ENCODE peak calls at places on chromosomes 7 and 10, in ten cellular contexts. One of them, this sample, is unnamed.

GRCh38 chr7:130952477-130952876 is 218.5 kb upstream of the KLF14 start:
- DNase-seq in neuronal stem cell: no peak
- DNase-seq in PC-3: no peak
- DNase-seq in hepatocyte: no peak
- DNase-seq in A549: no peak
- DNase-seq in mesendoderm: no peak
- DNase-seq in K562: no peak
- DNase-seq in astrocyte: no peak
- DNase-seq in fibroblast of lung: no peak
- DNase-seq in IMR-90: no peak
- DNase-seq in this sample: no peak

GRCh38 chr10:84654671-84655070 is 326.3 kb downstream of the CCSER2 start:
- DNase-seq in neuronal stem cell: no peak
- DNase-seq in PC-3: peak
- DNase-seq in hepatocyte: peak
- DNase-seq in A549: no peak
- DNase-seq in mesendoderm: no peak
- DNase-seq in K562: no peak
- DNase-seq in astrocyte: no peak
- DNase-seq in fibroblast of lung: no peak
- DNase-seq in IMR-90: no peak
- DNase-seq in this sample: no peak

GRCh38 chr10:117788911-117789310 is 246.4 kb downstream of the EMX2 start:
- DNase-seq in neuronal stem cell: no peak
- DNase-seq in PC-3: no peak
- DNase-seq in hepatocyte: no peak
- DNase-seq in A549: no peak
- DNase-seq in mesendoderm: no peak
- DNase-seq in K562: no peak
- DNase-seq in astrocyte: no peak
- DNase-seq in fibroblast of lung: no peak
- DNase-seq in IMR-90: no peak
- DNase-seq in this sample: no peak

GRCh38 chr10:102231357-102232318 is 5.5 kb downstream of the ELOVL3 start:
- DNase-seq in neuronal stem cell: no peak
- DNase-seq in PC-3: peak
- DNase-seq in hepatocyte: peak
- DNase-seq in A549: peak
- DNase-seq in mesendoderm: peak
- DNase-seq in K562: peak
- DNase-seq in astrocyte: no peak
- DNase-seq in fibroblast of lung: no peak
- DNase-seq in IMR-90: no peak
- DNase-seq in this sample: peak

GRCh38 chr7:66265566-66265965 is 60.4 kb downstream of the TPST1 start:
- DNase-seq in neuronal stem cell: no peak
- DNase-seq in PC-3: peak
- DNase-seq in hepatocyte: peak
- DNase-seq in A549: no peak
- DNase-seq in mesendoderm: peak
- DNase-seq in K562: peak
- DNase-seq in astrocyte: no peak
- DNase-seq in fibroblast of lung: peak
- DNase-seq in IMR-90: peak
- DNase-seq in this sample: peak

GRCh38 chr7:130432886-130433285 is 7.9 kb downstream of the CEP41 start:
- DNase-seq in neuronal stem cell: no peak
- DNase-seq in PC-3: peak
- DNase-seq in hepatocyte: no peak
- DNase-seq in A549: no peak
- DNase-seq in mesendoderm: no peak
- DNase-seq in K562: no peak
- DNase-seq in astrocyte: peak
- DNase-seq in fibroblast of lung: peak
- DNase-seq in IMR-90: peak
- DNase-seq in this sample: no peak

GRCh38 chr10:49488056-49488455 is 50.9 kb downstream of the ERCC6 start:
- DNase-seq in neuronal stem cell: no peak
- DNase-seq in PC-3: no peak
- DNase-seq in hepatocyte: peak
- DNase-seq in A549: no peak
- DNase-seq in mesendoderm: no peak
- DNase-seq in K562: peak
- DNase-seq in astrocyte: no peak
- DNase-seq in fibroblast of lung: no peak
- DNase-seq in IMR-90: no peak
- DNase-seq in this sample: no peak

GRCh38 chr7:154858836-154859537 is 143.9 kb downstream of the PAXIP1 start:
- DNase-seq in neuronal stem cell: no peak
- DNase-seq in PC-3: no peak
- DNase-seq in hepatocyte: no peak
- DNase-seq in A549: no peak
- DNase-seq in mesendoderm: no peak
- DNase-seq in K562: no peak
- DNase-seq in astrocyte: no peak
- DNase-seq in fibroblast of lung: no peak
- DNase-seq in IMR-90: no peak
- DNase-seq in this sample: no peak

DNA sequence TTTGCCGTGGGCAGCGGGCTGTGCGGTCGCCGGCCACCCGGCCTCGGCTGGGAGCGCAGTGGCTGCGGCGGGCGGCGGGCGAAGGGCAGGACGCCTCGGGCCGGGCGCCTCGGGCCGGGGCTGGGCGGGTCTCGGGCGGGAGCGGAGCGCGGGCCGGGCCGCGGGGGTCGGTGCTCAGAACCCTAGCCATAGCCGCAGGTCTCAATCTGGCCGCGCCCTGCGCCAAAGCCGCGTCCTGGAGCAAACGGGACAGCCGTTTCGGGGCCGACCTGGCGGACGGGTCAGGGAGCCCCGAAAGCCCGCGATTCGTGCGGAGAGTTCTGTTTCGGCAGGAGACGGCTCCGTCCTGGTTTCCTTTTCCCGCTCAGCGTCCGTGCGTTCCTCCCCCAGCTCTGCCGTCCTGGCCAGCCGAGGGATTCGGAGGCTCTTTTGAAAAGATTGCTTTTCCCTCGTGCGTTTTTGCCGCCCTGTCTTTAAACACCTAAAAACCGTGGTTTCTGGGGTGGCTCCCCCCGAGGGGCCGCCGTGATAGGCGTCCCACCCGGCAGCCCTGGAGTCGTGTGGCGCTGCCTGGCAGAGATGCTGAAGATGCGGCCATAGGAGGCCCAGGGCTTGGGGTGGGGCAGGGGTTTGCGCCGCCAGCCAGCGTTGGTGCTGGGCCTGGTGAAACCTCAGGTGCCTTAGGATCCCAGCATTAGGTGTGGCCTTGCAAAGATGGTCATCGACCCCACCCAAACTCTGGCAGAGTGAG is 727 bp downstream of the RET start:
- DNase-seq in neuronal stem cell: no peak
- DNase-seq in PC-3: no peak
- DNase-seq in hepatocyte: no peak
- DNase-seq in A549: no peak
- DNase-seq in mesendoderm: peak
- DNase-seq in K562: no peak
- DNase-seq in astrocyte: no peak
- DNase-seq in fibroblast of lung: no peak
- DNase-seq in IMR-90: no peak
- DNase-seq in this sample: peak
- H3K4me3 ChIP-seq in neuronal stem cell: no peak
- H3K4me3 ChIP-seq in PC-3: peak
- H3K4me3 ChIP-seq in hepatocyte: no peak
- H3K4me3 ChIP-seq in A549: peak
- H3K4me3 ChIP-seq in mesendoderm: peak
- H3K4me3 ChIP-seq in K562: no peak
- H3K4me3 ChIP-seq in astrocyte: peak
- H3K4me3 ChIP-seq in fibroblast of lung: no peak
- H3K4me3 ChIP-seq in IMR-90: no peak
- H3K4me3 ChIP-seq in this sample: peak

DNA sequence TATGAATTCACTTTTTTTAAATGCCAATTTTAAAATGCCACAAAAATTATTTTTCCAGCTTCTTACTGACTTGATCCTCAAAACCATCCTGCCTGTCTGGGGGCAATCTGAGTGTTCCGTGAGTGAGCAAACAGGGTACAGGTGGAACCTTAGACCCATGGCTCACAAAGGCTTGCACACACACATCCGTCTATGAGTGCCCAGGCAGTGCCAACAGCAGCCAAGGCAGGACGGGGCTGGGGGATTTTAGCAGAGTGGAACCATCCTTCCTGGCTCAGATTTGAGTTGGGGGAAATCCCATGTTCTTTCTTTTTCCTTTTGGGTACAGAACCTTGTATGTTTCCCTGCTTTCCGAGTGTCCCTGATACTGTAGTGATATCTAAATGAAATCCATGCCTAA is 377.7 kb upstream of the MGMT start:
- DNase-seq in neuronal stem cell: no peak
- DNase-seq in PC-3: no peak
- DNase-seq in hepatocyte: no peak
- DNase-seq in A549: no peak
- DNase-seq in mesendoderm: no peak
- DNase-seq in K562: no peak
- DNase-seq in astrocyte: no peak
- DNase-seq in fibroblast of lung: no peak
- DNase-seq in IMR-90: no peak
- DNase-seq in this sample: no peak
- H3K27ac ChIP-seq in neuronal stem cell: no peak
- H3K27ac ChIP-seq in PC-3: no peak
- H3K27ac ChIP-seq in hepatocyte: no peak
- H3K27ac ChIP-seq in A549: no peak
- H3K27ac ChIP-seq in mesendoderm: no peak
- H3K27ac ChIP-seq in K562: no peak
- H3K27ac ChIP-seq in astrocyte: no peak
- H3K27ac ChIP-seq in fibroblast of lung: no peak
- H3K27ac ChIP-seq in IMR-90: no peak
- H3K27ac ChIP-seq in this sample: no peak

DNA sequence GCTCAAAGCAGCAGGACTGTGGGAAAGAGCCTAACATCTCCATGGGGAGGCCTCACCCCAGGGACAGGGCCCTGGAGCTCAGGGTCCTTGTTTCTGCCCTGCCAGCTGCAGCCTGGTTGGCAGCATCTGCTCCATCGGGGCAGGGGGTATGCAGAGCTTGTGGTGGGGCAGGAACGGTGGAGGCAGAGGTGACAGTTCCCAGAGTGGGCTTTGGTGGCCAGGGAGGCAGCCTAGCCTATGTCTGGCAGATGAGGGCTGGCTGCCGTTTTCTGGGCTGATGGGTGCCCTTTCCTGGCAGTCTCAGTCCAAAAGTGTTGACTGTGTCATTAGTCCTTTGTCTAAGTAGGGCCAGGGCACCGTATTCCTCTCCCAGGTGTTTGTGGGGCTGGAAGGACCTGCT is 12.2 kb upstream of the AHCYL2 start:
- DNase-seq in neuronal stem cell: no peak
- DNase-seq in PC-3: no peak
- DNase-seq in hepatocyte: no peak
- DNase-seq in A549: no peak
- DNase-seq in mesendoderm: no peak
- DNase-seq in K562: no peak
- DNase-seq in astrocyte: no peak
- DNase-seq in fibroblast of lung: no peak
- DNase-seq in IMR-90: no peak
- DNase-seq in this sample: no peak
- H3K4me2 ChIP-seq in neuronal stem cell: no peak
- H3K4me2 ChIP-seq in PC-3: no peak
- H3K4me2 ChIP-seq in hepatocyte: no peak
- H3K4me2 ChIP-seq in A549: no peak
- H3K4me2 ChIP-seq in mesendoderm: no peak
- H3K4me2 ChIP-seq in K562: no peak
- H3K4me2 ChIP-seq in astrocyte: no peak
- H3K4me2 ChIP-seq in fibroblast of lung: no peak
- H3K4me2 ChIP-seq in IMR-90: no peak
- H3K4me2 ChIP-seq in this sample: no peak

GRCh38 chr10:77875730-77876129 is 50.8 kb downstream of the DLG5 start:
- DNase-seq in neuronal stem cell: no peak
- DNase-seq in PC-3: no peak
- DNase-seq in hepatocyte: no peak
- DNase-seq in A549: no peak
- DNase-seq in mesendoderm: no peak
- DNase-seq in K562: no peak
- DNase-seq in astrocyte: no peak
- DNase-seq in fibroblast of lung: no peak
- DNase-seq in IMR-90: no peak
- DNase-seq in this sample: no peak

GRCh38 chr10:77872151-77872946 is 54.2 kb downstream of the DLG5 start:
- DNase-seq in neuronal stem cell: no peak
- DNase-seq in PC-3: no peak
- DNase-seq in hepatocyte: peak
- DNase-seq in A549: no peak
- DNase-seq in mesendoderm: no peak
- DNase-seq in K562: no peak
- DNase-seq in astrocyte: peak
- DNase-seq in fibroblast of lung: peak
- DNase-seq in IMR-90: peak
- DNase-seq in this sample: no peak

GRCh38 chr10:77872947-77873557 is 53.5 kb downstream of the DLG5 start:
- DNase-seq in neuronal stem cell: no peak
- DNase-seq in PC-3: peak
- DNase-seq in hepatocyte: no peak
- DNase-seq in A549: no peak
- DNase-seq in mesendoderm: no peak
- DNase-seq in K562: no peak
- DNase-seq in astrocyte: no peak
- DNase-seq in fibroblast of lung: no peak
- DNase-seq in IMR-90: no peak
- DNase-seq in this sample: no peak

GRCh38 chr10:77874872-77875271 is 51.7 kb downstream of the DLG5 start:
- DNase-seq in neuronal stem cell: no peak
- DNase-seq in PC-3: no peak
- DNase-seq in hepatocyte: no peak
- DNase-seq in A549: no peak
- DNase-seq in mesendoderm: no peak
- DNase-seq in K562: no peak
- DNase-seq in astrocyte: no peak
- DNase-seq in fibroblast of lung: no peak
- DNase-seq in IMR-90: no peak
- DNase-seq in this sample: no peak

GRCh38 chr10:77873558-77874380 is 52.8 kb downstream of the DLG5 start:
- DNase-seq in neuronal stem cell: no peak
- DNase-seq in PC-3: peak
- DNase-seq in hepatocyte: peak
- DNase-seq in A549: peak
- DNase-seq in mesendoderm: peak
- DNase-seq in K562: peak
- DNase-seq in astrocyte: peak
- DNase-seq in fibroblast of lung: peak
- DNase-seq in IMR-90: peak
- DNase-seq in this sample: no peak
- H3K4me3 ChIP-seq in neuronal stem cell: no peak
- H3K4me3 ChIP-seq in PC-3: peak
- H3K4me3 ChIP-seq in hepatocyte: no peak
- H3K4me3 ChIP-seq in A549: no peak
- H3K4me3 ChIP-seq in mesendoderm: no peak
- H3K4me3 ChIP-seq in K562: no peak
- H3K4me3 ChIP-seq in astrocyte: no peak
- H3K4me3 ChIP-seq in fibroblast of lung: no peak
- H3K4me3 ChIP-seq in IMR-90: no peak
- H3K4me3 ChIP-seq in this sample: no peak